ENCODE peak calls at places on chromosomes 11 and 22, in five cellular contexts. G is fibroblast of the aortic adventitia, Q is brain microvascular endothelial cell, Y is IMR-90, A is left ventricle myocardium inferior. P is an unnamed sample.

GRCh38 chr11:106950067-106950491 is 68.2 kb downstream of the GUCY1A2 start:
- DNase-seq in Q (no peak), Y (no peak), A (no peak), G (no peak), P (no peak)

GRCh38 chr11:110472858-110473257 is 43.1 kb downstream of the FDX1 start:
- DNase-seq in Y (peak; percentile 34), Q (peak; percentile 38), G (peak; percentile 34), A (no peak), P (peak; percentile 24)

GRCh38 chr22:36258750-36259619 is 6.1 kb downstream of the APOL1 start:
- DNase-seq in Y (peak; percentile 64), Q (no peak), A (peak; percentile 34), G (peak; percentile 60), P (peak; percentile 77)

GRCh38 chr22:25651332-25651731 is 86.9 kb downstream of the GRK3 start:
- DNase-seq in Q (no peak), G (no peak), A (no peak), Y (no peak), P (no peak)

GRCh38 chr22:41197808-41198585 is 7.1 kb upstream of the L3MBTL2 start:
- DNase-seq in G (peak; percentile 32), Q (no peak), Y (no peak), A (peak; percentile 52), P (peak; percentile 35)

GRCh38 chr22:49691256-49691655 is 136.4 kb downstream of the BRD1 start:
- DNase-seq in G (no peak), Q (no peak), A (no peak), Y (no peak), P (no peak)

GRCh38 chr11:17401841-17402240 is 13.4 kb upstream of the KCNJ11 start:
- DNase-seq in A (no peak), Q (no peak), Y (no peak), G (no peak), P (no peak)

GRCh38 chr11:61636676-61637075 is 43.5 kb upstream of the DAGLA start:
- DNase-seq in G (no peak), Q (no peak), A (no peak), Y (no peak), P (no peak)

GRCh38 chr11:82981852-82982251 is 80.3 kb downstream of the DDIAS start:
- DNase-seq in G (no peak), Q (no peak), Y (no peak), A (no peak), P (no peak)

GRCh38 chr11:71502026-71502425 is 25.0 kb upstream of the KRTAP5-7 start:
- DNase-seq in A (no peak), Y (no peak), Q (no peak), G (no peak), P (no peak)

GRCh38 chr22:44132724-44133123 is 48.0 kb upstream of the PARVG start:
- DNase-seq in Q (no peak), A (no peak), G (no peak), Y (no peak), P (no peak)

GRCh38 chr11:111301004-111301839 is 2.9 kb downstream of the POU2AF3 start:
- DNase-seq in G (no peak), Y (no peak), A (no peak), Q (no peak), P (no peak)

GRCh38 chr11:47393163-47394049 is 15.0 kb upstream of the SLC39A13 start:
- DNase-seq in G (peak; percentile 47), Q (peak; percentile 57), Y (peak; percentile 88), A (peak; percentile 47), P (peak; percentile 67)
- H3K4me3 ChIP-seq in G (no peak overlapping the region), Q (no peak overlapping the region), Y (no peak overlapping the region), A (peak overlapping the region; percentile 28), P (no peak overlapping the region)

DNA sequence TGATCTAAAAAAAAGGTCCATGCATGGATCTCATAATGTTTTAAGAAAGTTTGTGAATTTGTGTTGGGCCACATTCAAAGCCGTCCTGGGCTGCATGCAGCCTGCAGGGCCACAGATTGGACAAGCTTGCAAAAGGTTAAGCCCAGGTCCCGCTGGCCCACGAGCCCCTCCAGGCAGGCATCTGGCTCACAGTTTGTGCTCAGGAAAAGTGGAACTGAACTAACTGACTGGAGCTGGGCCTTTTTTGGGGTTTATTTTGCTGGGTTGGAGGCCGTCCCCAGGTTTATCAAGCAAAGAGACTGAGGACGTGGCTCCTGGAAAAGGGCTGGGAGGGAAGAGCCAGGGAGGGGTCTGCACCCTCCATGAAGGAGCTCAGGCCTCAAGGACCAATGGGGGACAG is 32.1 kb upstream of the BAIAP2L2 start:
- DNase-seq in G (no peak), A (no peak), Q (no peak), Y (no peak), P (no peak)
- TF ChIP-seq CTCF in G (no peak), A (no peak), Q (no peak), Y (no peak), P (no peak)

GRCh38 chr11:62881579-62882427 is 1.1 kb downstream of the SLC3A2 start:
- DNase-seq in Q (peak; percentile 97), A (peak; percentile 90), Y (peak; percentile 97), G (peak; percentile 98), P (peak; percentile 99)

GRCh38 chr11:62880231-62880802 is 379 bp upstream of the SLC3A2 start:
- DNase-seq in Q (peak; percentile 69), A (no peak), Y (peak; percentile 88), G (peak; percentile 86), P (peak; percentile 67)

GRCh38 chr11:62880803-62881578 is at the start of gene SLC3A2:
- DNase-seq in Y (peak; percentile 82), G (peak; percentile 85), Q (peak; percentile 76), A (peak; percentile 88), P (peak; percentile 89)

GRCh38 chr11:62879150-62879549 is 1.5 kb upstream of the SLC3A2 start:
- DNase-seq in Q (no peak), Y (no peak), G (no peak), A (no peak), P (no peak)

DNA sequence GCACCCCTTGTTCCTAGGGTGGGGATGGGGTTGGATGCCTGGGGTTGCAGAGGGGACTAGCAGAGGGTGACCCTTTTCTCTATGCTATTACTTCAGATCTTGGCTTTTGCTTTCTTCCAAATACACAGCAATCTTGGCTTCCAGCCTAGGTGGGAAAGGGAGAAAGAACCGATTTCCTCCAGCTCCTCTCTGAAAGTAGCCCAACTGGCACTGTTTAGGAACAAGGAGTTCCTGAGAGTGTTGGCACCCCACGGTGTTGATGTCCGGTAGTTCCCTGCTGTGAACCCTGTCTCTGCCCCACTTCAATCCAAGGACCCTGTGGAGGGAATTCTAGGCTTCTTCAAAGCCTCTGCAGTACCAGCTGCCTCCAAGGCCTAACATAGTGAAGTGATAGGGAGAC is 1.1 kb upstream of the SLC3A2 start:
- DNase-seq in G (peak; percentile 58), Q (no peak), Y (no peak), A (no peak), P (no peak)
- H3K4me3 ChIP-seq in G (peak overlapping the region; percentile 99), Q (no peak overlapping the region), Y (no peak overlapping the region), A (peak overlapping the region; percentile 90), P (peak overlapping the region; percentile 93)

GRCh38 chr22:46931414-46931813 is 169.0 kb downstream of the TBC1D22A start:
- DNase-seq in Y (no peak), Q (peak; percentile 23), A (no peak), G (peak; percentile 9), P (peak; percentile 68)
- TF ChIP-seq CTCF in Y (peak; percentile 22), Q (peak; percentile 64), A (no peak), G (peak; percentile 9), P (peak; percentile 45)

GRCh38 chr22:20002661-20003060 is 14.0 kb downstream of the ARVCF start:
- DNase-seq in A (no peak), Y (no peak), G (no peak), Q (no peak), P (no peak)
- H3K4me3 ChIP-seq in A (no peak overlapping the region), Y (no peak overlapping the region), G (no peak overlapping the region), Q (no peak overlapping the region), P (no peak overlapping the region)

GRCh38 chr11:13316528-13316961 is 39.0 kb downstream of the BMAL1 start:
- DNase-seq in Q (peak; percentile 20), Y (peak; percentile 55), A (no peak), G (peak; percentile 91), P (peak; percentile 40)

GRCh38 chr11:13314676-13315394 is 37.2 kb downstream of the BMAL1 start:
- DNase-seq in Q (no peak), A (no peak), G (no peak), Y (peak; percentile 28), P (no peak)

GRCh38 chr11:13315517-13316432 is 38.2 kb downstream of the BMAL1 start:
- DNase-seq in G (no peak), Q (no peak), Y (no peak), A (no peak), P (no peak)

GRCh38 chr11:13318498-13319295 is 41.1 kb downstream of the BMAL1 start:
- DNase-seq in A (no peak), Q (no peak), G (no peak), Y (no peak), P (no peak)

GRCh38 chr11:13317293-13318080 is 39.9 kb downstream of the BMAL1 start:
- DNase-seq in G (no peak), Q (no peak), Y (no peak), A (no peak), P (peak; percentile 44)
- TF ChIP-seq CTCF in G (no peak), Q (no peak), Y (no peak), A (no peak), P (no peak)

GRCh38 chr11:120389693-120390584 is 53.7 kb downstream of the ARHGEF12 start:
- DNase-seq in A (no peak), Q (no peak), Y (no peak), G (no peak), P (no peak)
- H3K4me3 ChIP-seq in A (no peak overlapping the region), Q (no peak overlapping the region), Y (no peak overlapping the region), G (no peak overlapping the region), P (no peak overlapping the region)

GRCh38 chr11:114137054-114137453 is 77.5 kb downstream of the ZBTB16 start:
- DNase-seq in Q (no peak), A (no peak), Y (no peak), G (no peak), P (peak; percentile 54)
- TF ChIP-seq CTCF in Q (no peak), A (no peak), Y (no peak), G (no peak), P (no peak)

P was measured in fibroblast of villous mesenchyme.